ENCODE peak calls at places on chromosomes 16 and 17, in ten cellular contexts. K, H, A, T, P, F, J, B, R and M are unnamed samples.

GRCh38 chr17:61537264-61537771 is 53.7 kb downstream of the NACA2 start:
- DNase-seq in K (no peak), F (no peak), R (no peak), B (no peak), T (no peak), H (no peak), P (no peak), J (no peak), A (no peak), M (no peak)

GRCh38 chr16:57723170-57723569 is 12.4 kb upstream of the KATNB1 start:
- DNase-seq in P (no peak), F (no peak), T (no peak), R (no peak), J (no peak), K (no peak), B (no peak), A (peak), H (no peak), M (peak)

GRCh38 chr16:31488630-31489564 is 6.0 kb downstream of the SLC5A2 start:
- DNase-seq in B (no peak), F (no peak), K (no peak), A (no peak), J (peak), H (no peak), P (no peak), R (no peak), T (no peak), M (peak)

GRCh38 chr16:85157813-85158701 is 45.8 kb upstream of the CIBAR2 start:
- DNase-seq in F (no peak), R (no peak), H (peak), K (no peak), P (no peak), B (no peak), J (no peak), A (no peak), T (no peak), M (peak)

GRCh38 chr16:19907161-19907992 is 22.7 kb upstream of the GPRC5B start:
- DNase-seq in B (peak), J (peak), H (peak), T (peak), R (peak), A (peak), P (peak), K (peak), F (no peak), M (peak)

GRCh38 chr17:47941998-47942490 is 673 bp downstream of the PNPO start:
- DNase-seq in F (no peak), R (no peak), K (no peak), P (no peak), B (no peak), T (no peak), J (no peak), A (no peak), H (no peak), M (peak)

GRCh38 chr17:77287432-77288068 is 146.8 kb downstream of the SEC14L1 start:
- DNase-seq in K (peak), B (no peak), T (no peak), H (no peak), A (peak), J (no peak), R (no peak), P (peak), F (peak), M (peak)

GRCh38 chr16:74997042-74997491 is 1.8 kb upstream of the ZNRF1 start:
- DNase-seq in R (no peak), A (no peak), P (no peak), F (no peak), K (no peak), H (no peak), T (no peak), B (no peak), J (no peak), M (peak)

GRCh38 chr16:21590791-21591190 is 8.6 kb upstream of the METTL9 start:
- DNase-seq in K (no peak), H (no peak), A (no peak), B (no peak), J (no peak), P (no peak), F (no peak), T (no peak), R (no peak), M (no peak)

GRCh38 chr16:66856184-66856730 is 12.0 kb downstream of the CA7 start:
- DNase-seq in B (no peak), T (no peak), P (no peak), J (no peak), K (no peak), F (no peak), H (no peak), A (no peak), R (no peak), M (no peak)

GRCh38 chr17:83178533-83179201 is 99.3 kb downstream of the METRNL start:
- DNase-seq in F (no peak), J (no peak), K (peak), A (no peak), T (no peak), R (no peak), P (no peak), B (no peak), H (no peak), M (no peak)